ENCODE peak calls at places on chromosomes 4 and X, in six cellular contexts. One of them, this sample, is unnamed.

GRCh38 chrX:10240918-10241317 is 84.1 kb downstream of the CLCN4 start:
- DNase-seq in thyroid gland: no peak
- DNase-seq in colonic mucosa: no peak
- DNase-seq in heart right ventricle: no peak
- DNase-seq in fibroblast of lung: peak; percentile 90
- DNase-seq in gastrocnemius medialis: no peak
- DNase-seq in this sample: peak; percentile 47

GRCh38 chrX:123210252-123210651 is 26.2 kb downstream of the GRIA3 start:
- DNase-seq in heart right ventricle: no peak
- DNase-seq in colonic mucosa: no peak
- DNase-seq in thyroid gland: no peak
- DNase-seq in fibroblast of lung: no peak
- DNase-seq in gastrocnemius medialis: no peak
- DNase-seq in this sample: no peak

GRCh38 chr4:134057356-134057755 is 144.2 kb downstream of the PABPC4L start:
- DNase-seq in heart right ventricle: no peak
- DNase-seq in colonic mucosa: no peak
- DNase-seq in thyroid gland: no peak
- DNase-seq in fibroblast of lung: no peak
- DNase-seq in gastrocnemius medialis: no peak
- DNase-seq in this sample: no peak

GRCh38 chr4:176277162-176277904 is 8.3 kb upstream of the ASB5 start:
- DNase-seq in colonic mucosa: peak; percentile 34
- DNase-seq in fibroblast of lung: peak; percentile 60
- DNase-seq in thyroid gland: peak; percentile 73
- DNase-seq in gastrocnemius medialis: peak; percentile 73
- DNase-seq in heart right ventricle: peak; percentile 51
- DNase-seq in this sample: peak; percentile 30

GRCh38 chr4:28444886-28445496 is 1584.3 kb downstream of the STIM2 start:
- DNase-seq in colonic mucosa: no peak
- DNase-seq in gastrocnemius medialis: no peak
- DNase-seq in thyroid gland: no peak
- DNase-seq in fibroblast of lung: no peak
- DNase-seq in heart right ventricle: no peak
- DNase-seq in this sample: no peak

GRCh38 chr4:129218355-129218754 is 122.4 kb downstream of the C4orf33 start:
- DNase-seq in thyroid gland: peak; percentile 21
- DNase-seq in heart right ventricle: peak; percentile 8
- DNase-seq in colonic mucosa: peak; percentile 24
- DNase-seq in fibroblast of lung: peak; percentile 5
- DNase-seq in gastrocnemius medialis: no peak
- DNase-seq in this sample: no peak

GRCh38 chrX:107729558-107730297 is 45.9 kb downstream of the TSC22D3 start:
- DNase-seq in fibroblast of lung: no peak
- DNase-seq in colonic mucosa: no peak
- DNase-seq in thyroid gland: peak; percentile 86
- DNase-seq in heart right ventricle: peak; percentile 63
- DNase-seq in gastrocnemius medialis: peak; percentile 88
- DNase-seq in this sample: peak; percentile 87

GRCh38 chr4:173365359-173365996 is 5.3 kb upstream of the SAP30 start:
- DNase-seq in heart right ventricle: no peak
- DNase-seq in thyroid gland: no peak
- DNase-seq in colonic mucosa: peak; percentile 38
- DNase-seq in fibroblast of lung: no peak
- DNase-seq in gastrocnemius medialis: no peak
- DNase-seq in this sample: no peak

GRCh38 chr4:90007494-90008167 is 113.0 kb downstream of the MMRN1 start:
- DNase-seq in gastrocnemius medialis: no peak
- DNase-seq in colonic mucosa: no peak
- DNase-seq in fibroblast of lung: no peak
- DNase-seq in heart right ventricle: no peak
- DNase-seq in thyroid gland: no peak
- DNase-seq in this sample: no peak

GRCh38 chrX:18360867-18361266 is 6.4 kb upstream of the SCML2 start:
- DNase-seq in heart right ventricle: no peak
- DNase-seq in gastrocnemius medialis: no peak
- DNase-seq in thyroid gland: no peak
- DNase-seq in colonic mucosa: no peak
- DNase-seq in fibroblast of lung: no peak
- DNase-seq in this sample: no peak

GRCh38 chr4:2803624-2804448 is 11.0 kb downstream of the SH3BP2 start:
- DNase-seq in fibroblast of lung: no peak
- DNase-seq in thyroid gland: peak; percentile 5
- DNase-seq in colonic mucosa: no peak
- DNase-seq in gastrocnemius medialis: no peak
- DNase-seq in heart right ventricle: no peak
- DNase-seq in this sample: no peak

GRCh38 chrX:43969504-43970501 is 3.4 kb downstream of the NDP start:
- DNase-seq in heart right ventricle: no peak
- DNase-seq in gastrocnemius medialis: no peak
- DNase-seq in fibroblast of lung: peak; percentile 73
- DNase-seq in colonic mucosa: no peak
- DNase-seq in thyroid gland: no peak
- DNase-seq in this sample: no peak

GRCh38 chr4:10157478-10158354 is 41.1 kb upstream of the WDR1 start:
- DNase-seq in colonic mucosa: peak; percentile 56
- DNase-seq in fibroblast of lung: peak; percentile 62
- DNase-seq in thyroid gland: peak; percentile 68
- DNase-seq in gastrocnemius medialis: peak; percentile 29
- DNase-seq in heart right ventricle: peak; percentile 46
- DNase-seq in this sample: peak; percentile 62

GRCh38 chr4:150799207-150799606 is 215.9 kb downstream of the LRBA start:
- DNase-seq in colonic mucosa: no peak
- DNase-seq in gastrocnemius medialis: no peak
- DNase-seq in fibroblast of lung: no peak
- DNase-seq in heart right ventricle: no peak
- DNase-seq in thyroid gland: no peak
- DNase-seq in this sample: no peak

GRCh38 chr4:52838729-52839722 is 23.1 kb upstream of the RASL11B start:
- DNase-seq in fibroblast of lung: no peak
- DNase-seq in heart right ventricle: peak; percentile 21
- DNase-seq in colonic mucosa: no peak
- DNase-seq in thyroid gland: no peak
- DNase-seq in gastrocnemius medialis: no peak
- DNase-seq in this sample: no peak

GRCh38 chr4:72538006-72538405 is 31.0 kb downstream of the ADAMTS3 start:
- DNase-seq in colonic mucosa: no peak
- DNase-seq in heart right ventricle: no peak
- DNase-seq in thyroid gland: no peak
- DNase-seq in gastrocnemius medialis: no peak
- DNase-seq in fibroblast of lung: no peak
- DNase-seq in this sample: no peak

GRCh38 chr4:88963817-88964216 is 93.2 kb downstream of the FAM13A start:
- DNase-seq in fibroblast of lung: peak; percentile 18
- DNase-seq in gastrocnemius medialis: no peak
- DNase-seq in colonic mucosa: no peak
- DNase-seq in heart right ventricle: no peak
- DNase-seq in thyroid gland: no peak
- DNase-seq in this sample: no peak

GRCh38 chrX:136065044-136065671 is 79.9 kb downstream of the SLC9A6 start:
- DNase-seq in gastrocnemius medialis: peak; percentile 23
- DNase-seq in fibroblast of lung: peak; percentile 65
- DNase-seq in heart right ventricle: peak; percentile 65
- DNase-seq in thyroid gland: no peak
- DNase-seq in colonic mucosa: no peak
- DNase-seq in this sample: peak; percentile 39

GRCh38 chr4:158854236-158854635 is 85.4 kb downstream of the FNIP2 start:
- DNase-seq in gastrocnemius medialis: no peak
- DNase-seq in colonic mucosa: no peak
- DNase-seq in thyroid gland: no peak
- DNase-seq in fibroblast of lung: no peak
- DNase-seq in heart right ventricle: no peak
- DNase-seq in this sample: no peak

GRCh38 chr4:158850371-158850770 is 81.5 kb downstream of the FNIP2 start:
- DNase-seq in gastrocnemius medialis: no peak
- DNase-seq in thyroid gland: no peak
- DNase-seq in fibroblast of lung: no peak
- DNase-seq in colonic mucosa: no peak
- DNase-seq in heart right ventricle: no peak
- DNase-seq in this sample: no peak

GRCh38 chr4:158847535-158847934 is 78.7 kb downstream of the FNIP2 start:
- DNase-seq in gastrocnemius medialis: no peak
- DNase-seq in thyroid gland: no peak
- DNase-seq in colonic mucosa: no peak
- DNase-seq in fibroblast of lung: no peak
- DNase-seq in heart right ventricle: no peak
- DNase-seq in this sample: no peak

GRCh38 chr4:158849681-158850080 is 80.9 kb downstream of the FNIP2 start:
- DNase-seq in gastrocnemius medialis: no peak
- DNase-seq in thyroid gland: no peak
- DNase-seq in colonic mucosa: no peak
- DNase-seq in fibroblast of lung: no peak
- DNase-seq in heart right ventricle: no peak
- DNase-seq in this sample: no peak

GRCh38 chr4:158850800-158851644 is 82.2 kb downstream of the FNIP2 start:
- DNase-seq in colonic mucosa: no peak
- DNase-seq in gastrocnemius medialis: no peak
- DNase-seq in heart right ventricle: no peak
- DNase-seq in fibroblast of lung: no peak
- DNase-seq in thyroid gland: no peak
- DNase-seq in this sample: no peak
- H3K27ac ChIP-seq in colonic mucosa: no peak overlapping the region
- H3K27ac ChIP-seq in gastrocnemius medialis: no peak overlapping the region
- H3K27ac ChIP-seq in heart right ventricle: no peak overlapping the region
- H3K27ac ChIP-seq in fibroblast of lung: no peak overlapping the region
- H3K27ac ChIP-seq in thyroid gland: no peak overlapping the region
- H3K27ac ChIP-seq in this sample: no peak overlapping the region

DNA sequence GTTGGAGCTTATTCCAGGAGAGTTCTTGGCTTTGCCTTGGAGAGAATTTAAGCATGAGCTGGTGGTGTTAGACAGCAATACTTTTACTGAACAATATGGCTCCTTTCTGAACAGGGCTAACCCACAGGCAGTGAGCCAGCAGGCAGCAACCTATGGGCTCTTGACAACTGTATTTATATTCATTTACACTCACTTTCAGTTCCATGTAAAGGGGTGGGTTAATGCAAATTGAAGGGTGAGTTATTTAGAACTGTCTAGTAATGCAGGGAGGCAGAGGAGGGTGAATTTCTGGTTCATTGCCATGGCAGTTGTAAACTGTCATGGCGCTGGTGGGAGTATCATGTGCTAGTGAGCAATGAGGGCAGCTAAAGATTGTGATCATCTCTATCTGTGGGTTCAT is 15.7 kb downstream of the FOXR2 start:
- DNase-seq in thyroid gland: no peak
- DNase-seq in heart right ventricle: no peak
- DNase-seq in gastrocnemius medialis: no peak
- DNase-seq in colonic mucosa: no peak
- DNase-seq in fibroblast of lung: no peak
- DNase-seq in this sample: no peak
- H3K9me3 ChIP-seq in thyroid gland: no peaks in the 10 kb centered on the region
- H3K9me3 ChIP-seq in heart right ventricle: no peaks in the 10 kb centered on the region
- H3K9me3 ChIP-seq in gastrocnemius medialis: no peaks in the 10 kb centered on the region
- H3K9me3 ChIP-seq in colonic mucosa: no peaks in the 10 kb centered on the region
- H3K9me3 ChIP-seq in fibroblast of lung: no peaks in the 10 kb centered on the region
- H3K9me3 ChIP-seq in this sample: no peaks in the 10 kb centered on the region

DNA sequence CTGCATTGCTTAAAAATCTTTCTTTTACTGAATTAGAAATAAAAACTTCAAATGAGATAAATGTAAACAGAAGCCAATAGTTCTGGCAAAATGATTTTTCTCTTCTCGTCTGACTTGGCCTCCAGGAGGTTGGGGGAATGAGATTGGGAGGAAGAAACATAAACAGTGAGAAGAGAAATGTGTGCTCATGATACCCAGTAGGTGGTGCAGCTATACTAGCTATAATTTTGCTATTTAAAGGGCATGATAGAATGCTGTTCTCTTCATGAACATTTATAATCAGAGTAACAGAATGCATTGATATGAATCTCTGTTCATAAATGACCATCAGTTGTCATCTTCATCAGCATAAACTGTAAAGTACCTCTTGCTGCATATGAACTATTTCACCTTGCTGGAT is 85.5 kb downstream of the TACR3 start:
- DNase-seq in thyroid gland: no peak
- DNase-seq in heart right ventricle: no peak
- DNase-seq in fibroblast of lung: no peak
- DNase-seq in gastrocnemius medialis: no peak
- DNase-seq in colonic mucosa: no peak
- DNase-seq in this sample: no peak
- TF ChIP-seq CTCF in thyroid gland: peak; percentile 43
- TF ChIP-seq CTCF in heart right ventricle: no peak
- TF ChIP-seq CTCF in fibroblast of lung: no peak
- TF ChIP-seq CTCF in gastrocnemius medialis: no peak
- TF ChIP-seq CTCF in colonic mucosa: no peak
- TF ChIP-seq CTCF in this sample: no peak

DNA sequence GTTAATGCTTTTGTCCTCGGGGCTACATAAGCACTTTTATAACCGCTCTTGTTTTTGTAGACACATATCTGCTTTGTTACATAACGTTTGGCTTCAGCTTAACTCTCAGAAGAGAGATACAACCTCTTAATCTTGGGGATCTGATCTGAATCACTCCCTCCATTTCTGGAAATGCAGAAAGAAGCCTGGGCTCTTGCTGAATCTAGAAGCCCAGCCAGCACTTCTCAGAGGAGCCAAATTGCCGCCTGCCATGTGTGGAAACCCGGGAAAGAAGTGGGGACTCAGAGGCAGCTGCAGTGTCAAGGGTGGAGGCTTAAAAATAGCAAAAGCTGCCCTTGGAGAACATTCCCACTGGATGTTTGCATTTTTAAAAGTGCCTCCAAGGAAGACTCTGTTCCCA is 69.3 kb upstream of the LDB2 start:
- DNase-seq in thyroid gland: peak; percentile 27
- DNase-seq in gastrocnemius medialis: peak; percentile 48
- DNase-seq in fibroblast of lung: peak; percentile 59
- DNase-seq in colonic mucosa: peak; percentile 33
- DNase-seq in heart right ventricle: peak; percentile 19
- DNase-seq in this sample: peak; percentile 73
- H3K27ac ChIP-seq in thyroid gland: no peak overlapping the region
- H3K27ac ChIP-seq in gastrocnemius medialis: no peak overlapping the region
- H3K27ac ChIP-seq in fibroblast of lung: no peak overlapping the region
- H3K27ac ChIP-seq in colonic mucosa: no peak overlapping the region
- H3K27ac ChIP-seq in heart right ventricle: no peak overlapping the region
- H3K27ac ChIP-seq in this sample: peak overlapping the region; percentile 59

GRCh38 chrX:2252331-2253065 is 248.3 kb downstream of the DHRSX start:
- DNase-seq in thyroid gland: no peak
- DNase-seq in gastrocnemius medialis: no peak
- DNase-seq in colonic mucosa: no peak
- DNase-seq in heart right ventricle: no peak
- DNase-seq in fibroblast of lung: no peak
- DNase-seq in this sample: no peak
- H3K9me3 ChIP-seq in thyroid gland: no peaks in the 10 kb centered on the region
- H3K9me3 ChIP-seq in gastrocnemius medialis: no peaks in the 10 kb centered on the region
- H3K9me3 ChIP-seq in colonic mucosa: no peaks in the 10 kb centered on the region
- H3K9me3 ChIP-seq in heart right ventricle: no peaks in the 10 kb centered on the region
- H3K9me3 ChIP-seq in fibroblast of lung: peaks cover 4% of the 10 kb centered on the region
- H3K9me3 ChIP-seq in this sample: no peaks in the 10 kb centered on the region

GRCh38 chrX:34300871-34301270 is 168.8 kb upstream of the FAM47A start:
- DNase-seq in thyroid gland: peak; percentile 22
- DNase-seq in fibroblast of lung: peak; percentile 6
- DNase-seq in heart right ventricle: peak; percentile 6
- DNase-seq in gastrocnemius medialis: no peak
- DNase-seq in colonic mucosa: peak; percentile 21
- DNase-seq in this sample: peak; percentile 15
- TF ChIP-seq CTCF in thyroid gland: peak; percentile 61
- TF ChIP-seq CTCF in fibroblast of lung: peak; percentile 55
- TF ChIP-seq CTCF in heart right ventricle: peak; percentile 12
- TF ChIP-seq CTCF in gastrocnemius medialis: peak; percentile 33
- TF ChIP-seq CTCF in colonic mucosa: peak; percentile 46
- TF ChIP-seq CTCF in this sample: peak; percentile 30